ENCODE peak calls at places on chromosomes 1 and 21, in four cellular contexts. D, W, V and H are unnamed samples.

GRCh38 chr1:55384589-55385136 is 169.5 kb upstream of the USP24 start:
- DNase-seq in W (no peak), D (no peak), V (no peak), H (no peak)

GRCh38 chr21:46056450-46056903 is 41.4 kb upstream of the COL6A2 start:
- DNase-seq in V (no peak), W (peak), D (no peak), H (no peak)

GRCh38 chr1:224615861-224616760 is at the start of gene CNIH3:
- DNase-seq in V (peak), W (peak), D (no peak), H (no peak)

GRCh38 chr1:78743626-78744025 is 94.0 kb downstream of the IFI44 start:
- DNase-seq in W (peak), D (no peak), V (no peak), H (no peak)

GRCh38 chr21:35843911-35844667 is 216.2 kb downstream of the SETD4 start:
- DNase-seq in V (no peak), D (no peak), W (no peak), H (no peak)

GRCh38 chr1:53639251-53639721 is 99.7 kb downstream of the GLIS1 start:
- DNase-seq in D (no peak), W (no peak), V (peak), H (no peak)

GRCh38 chr21:34558166-34558565 is 46.2 kb upstream of the KCNE1 start:
- DNase-seq in D (no peak), W (no peak), V (no peak), H (no peak)

GRCh38 chr1:117473063-117473462 is 105.8 kb downstream of the MAN1A2 start:
- DNase-seq in D (no peak), V (no peak), W (no peak), H (no peak)

GRCh38 chr1:52140633-52141512 is 1.0 kb upstream of the ZFYVE9 start:
- DNase-seq in D (no peak), V (no peak), W (peak), H (no peak)

GRCh38 chr1:179883040-179883501 is 986 bp downstream of the TOR1AIP1 start:
- DNase-seq in D (no peak), W (peak), V (peak), H (no peak)